ENCODE peak calls at places on chromosomes 4 and X, in nine cellular contexts. R is NCI-H774; N is SIG-M5; L is cardiac muscle cell; V is NCI-H1436; K is GOT3; A is iris pigment epithelial cell; E is stimulated activated naive CD4-positive, alpha-beta T cell; G is SK-MEL-5. U is an unnamed sample.

GRCh38 chrX:63855896-63856295 is 70.9 kb upstream of the ARHGEF9 start:
- DNase-seq in R (no peak), A (peak), N (no peak), G (no peak), V (no peak), E (no peak), L (no peak), K (no peak), U (no peak)

GRCh38 chr4:139872274-139872673 is 206.7 kb downstream of the MGST2 start:
- DNase-seq in G (no peak), L (peak), E (no peak), K (no peak), R (no peak), A (peak), V (no peak), N (peak), U (no peak)

GRCh38 chr4:13829457-13829856 is 201.9 kb upstream of the BOD1L1 start:
- DNase-seq in G (no peak), L (no peak), K (no peak), V (no peak), E (no peak), A (peak), R (no peak), N (no peak), U (no peak)

GRCh38 chr4:165343353-165344191 is 16.1 kb downstream of the MSMO1 start:
- DNase-seq in A (no peak), K (no peak), R (no peak), G (peak), L (no peak), V (no peak), N (no peak), E (no peak), U (peak)

GRCh38 chr4:157265281-157265680 is 44.8 kb downstream of the GRIA2 start:
- DNase-seq in K (no peak), E (no peak), V (no peak), A (peak), N (no peak), L (no peak), R (no peak), G (no peak), U (no peak)

GRCh38 chrX:122972604-122973003 is 211.5 kb upstream of the GRIA3 start:
- DNase-seq in R (no peak), K (no peak), E (no peak), G (no peak), N (no peak), L (no peak), V (no peak), A (no peak), U (no peak)

GRCh38 chr4:54440394-54441223 is 211.5 kb downstream of the PDGFRA start:
- DNase-seq in E (no peak), K (no peak), V (peak), L (peak), R (peak), N (no peak), G (peak), A (peak), U (no peak)

GRCh38 chrX:72094894-72095293 is 36.8 kb downstream of the RTL5 start:
- DNase-seq in V (peak), A (peak), K (no peak), E (no peak), L (peak), N (no peak), G (no peak), R (peak), U (peak)

GRCh38 chrX:19865567-19866363 is 21.6 kb downstream of the SH3KBP1 start:
- DNase-seq in E (no peak), G (no peak), L (no peak), V (no peak), N (peak), K (no peak), R (no peak), A (no peak), U (no peak)

GRCh38 chrX:153580700-153581386 is 18.1 kb downstream of the CCNQ start:
- DNase-seq in V (no peak), E (no peak), K (no peak), R (no peak), A (no peak), G (peak), L (no peak), N (no peak), U (peak)

GRCh38 chr4:40149960-40150385 is 46.9 kb upstream of the RHOH start:
- DNase-seq in R (peak), V (peak), L (peak), N (peak), E (peak), G (peak), K (no peak), A (peak), U (no peak)

GRCh38 chr4:16083217-16084191 is at the start of gene PROM1:
- DNase-seq in E (no peak), V (no peak), L (no peak), K (no peak), R (peak), N (no peak), A (no peak), G (no peak), U (peak)

GRCh38 chr4:32268949-32269348 is 1548.8 kb downstream of the PCDH7 start:
- DNase-seq in N (no peak), V (no peak), G (peak), K (no peak), L (peak), E (no peak), R (no peak), A (no peak), U (no peak)

GRCh38 chrX:68983004-68983857 is 154.4 kb downstream of the EFNB1 start:
- DNase-seq in K (no peak), A (no peak), V (no peak), L (no peak), G (no peak), N (no peak), E (no peak), R (no peak), U (peak)

GRCh38 chr4:94225449-94225848 is 17.8 kb downstream of the SMARCAD1 start:
- DNase-seq in K (no peak), L (no peak), E (no peak), R (no peak), A (no peak), N (no peak), G (no peak), V (no peak), U (no peak)

GRCh38 chr4:132860976-132861375 is 288.1 kb upstream of the PCDH10 start:
- DNase-seq in N (no peak), E (no peak), G (no peak), K (no peak), L (no peak), R (no peak), A (no peak), V (no peak), U (no peak)

GRCh38 chr4:139014391-139015268 is 951 bp upstream of the NOCT start:
- DNase-seq in N (no peak), V (no peak), L (peak), K (no peak), A (peak), R (no peak), E (no peak), G (peak), U (no peak)

GRCh38 chr4:107913283-107913899 is 18.0 kb upstream of the CYP2U1 start:
- DNase-seq in A (peak), V (peak), L (peak), R (peak), N (no peak), E (peak), G (peak), K (no peak), U (no peak)

GRCh38 chr4:56701644-56702043 is 20.5 kb upstream of the HOPX start:
- DNase-seq in A (no peak), V (no peak), R (no peak), E (no peak), G (no peak), L (no peak), N (no peak), K (no peak), U (no peak)

GRCh38 chrX:115690554-115691216 is 129.7 kb downstream of the PLS3 start:
- DNase-seq in R (peak), G (peak), A (peak), K (no peak), V (peak), E (no peak), N (no peak), L (peak), U (no peak)

GRCh38 chr4:15779336-15779735 is 1.2 kb downstream of the CD38 start:
- DNase-seq in E (no peak), R (no peak), A (peak), G (peak), L (peak), N (no peak), V (no peak), K (no peak), U (peak)

GRCh38 chrX:17377795-17378194 is 2.8 kb downstream of the NHS start:
- DNase-seq in E (no peak), K (no peak), V (no peak), L (no peak), N (no peak), A (no peak), R (no peak), G (no peak), U (no peak)

GRCh38 chrX:15334561-15334960 is 762 bp downstream of the PIGA start:
- DNase-seq in R (no peak), L (peak), K (no peak), E (no peak), V (no peak), G (no peak), N (no peak), A (peak), U (no peak)

GRCh38 chr4:122747883-122748282 is 15.4 kb downstream of the BBS12 start:
- DNase-seq in G (no peak), L (peak), N (no peak), R (no peak), K (no peak), E (no peak), V (no peak), A (peak), U (no peak)

GRCh38 chr4:142846729-142847606 is 867 bp upstream of the INPP4B start:
- DNase-seq in A (no peak), L (peak), R (peak), V (no peak), G (no peak), N (no peak), E (peak), K (no peak), U (peak)

GRCh38 chr4:140330311-140330900 is 43.0 kb upstream of the SCOC start:
- DNase-seq in A (peak), V (no peak), R (no peak), N (no peak), G (peak), E (no peak), K (no peak), L (peak), U (no peak)

GRCh38 chr4:3250956-3251690 is 2.2 kb downstream of the MSANTD1 start:
- DNase-seq in V (no peak), R (no peak), G (no peak), N (no peak), K (no peak), L (no peak), A (no peak), E (no peak), U (peak)

GRCh38 chrX:129695535-129695934 is 40.8 kb upstream of the APLN start:
- DNase-seq in A (no peak), K (no peak), N (no peak), L (no peak), G (no peak), R (no peak), E (no peak), V (no peak), U (no peak)

U was measured in left ventricle myocardium superior.